ENCODE peak calls at places on chromosomes 12 and 14, in four cellular contexts. S is adipocyte, X is GM12878, M is neural progenitor cell. O is an unnamed sample.

GRCh38 chr12:38886931-38887330 is 18.5 kb downstream of the CPNE8 start:
- DNase-seq in S (no peak), X (no peak), M (no peak), O (no peak)

GRCh38 chr14:61780125-61780524 is 17.9 kb downstream of the SNAPC1 start:
- DNase-seq in S (no peak), X (no peak), M (no peak), O (peak; percentile 28)

GRCh38 chr14:71733210-71733883 is 198.9 kb upstream of the RGS6 start:
- DNase-seq in S (peak; percentile 66), X (no peak), M (no peak), O (no peak)

GRCh38 chr12:3834774-3835173 is 38.4 kb downstream of the PARP11 start:
- DNase-seq in S (no peak), X (no peak), M (no peak), O (no peak)

GRCh38 chr14:71139058-71139946 is 232.0 kb downstream of the PCNX1 start:
- DNase-seq in S (peak; percentile 79), X (peak; percentile 17), M (peak; percentile 79), O (peak; percentile 31)

GRCh38 chr12:87924149-87924548 is 105.1 kb downstream of the C12orf50 start:
- DNase-seq in S (peak; percentile 33), X (no peak), M (no peak), O (no peak)

GRCh38 chr12:70592664-70593063 is 44.6 kb downstream of the PTPRB start:
- DNase-seq in S (no peak), X (no peak), M (no peak), O (no peak)

GRCh38 chr14:88834883-88835431 is 10.5 kb downstream of the TTC8 start:
- DNase-seq in S (peak; percentile 65), X (no peak), M (no peak), O (no peak)

GRCh38 chr12:6205144-6205539 is 4.9 kb downstream of the CD9 start:
- DNase-seq in S (peak; percentile 39), X (no peak), M (peak; percentile 72), O (no peak)

GRCh38 chr12:114274131-114274530 is 131.8 kb downstream of the TBX5 start:
- DNase-seq in S (no peak), X (no peak), M (no peak), O (no peak)

GRCh38 chr14:85401396-85401795 is 128.5 kb upstream of the FLRT2 start:
- DNase-seq in S (peak; percentile 69), X (no peak), M (no peak), O (no peak)

GRCh38 chr12:121444842-121445202 is 44.9 kb downstream of the RNF34 start:
- DNase-seq in S (no peak), X (no peak), M (no peak), O (no peak)

GRCh38 chr12:82210882-82211281 is 147.3 kb downstream of the CCDC59 start:
- DNase-seq in S (no peak), X (no peak), M (no peak), O (no peak)

GRCh38 chr14:23057757-23058653 is 685 bp upstream of the CDH24 start:
- DNase-seq in S (peak; percentile 94), X (peak; percentile 40), M (peak; percentile 95), O (peak; percentile 69)

GRCh38 chr12:96502477-96502876 is 13.1 kb downstream of the CFAP54 start:
- DNase-seq in S (no peak), X (peak; percentile 78), M (no peak), O (peak; percentile 71)

GRCh38 chr12:96501139-96501741 is 11.9 kb downstream of the CFAP54 start:
- DNase-seq in S (peak; percentile 38), X (peak; percentile 69), M (no peak), O (peak; percentile 85)

GRCh38 chr12:96500686-96501085 is 11.3 kb downstream of the CFAP54 start:
- DNase-seq in S (peak; percentile 17), X (no peak), M (no peak), O (peak; percentile 64)

GRCh38 chr12:96502949-96503532 is 13.7 kb downstream of the CFAP54 start:
- DNase-seq in S (no peak), X (no peak), M (no peak), O (no peak)

DNA sequence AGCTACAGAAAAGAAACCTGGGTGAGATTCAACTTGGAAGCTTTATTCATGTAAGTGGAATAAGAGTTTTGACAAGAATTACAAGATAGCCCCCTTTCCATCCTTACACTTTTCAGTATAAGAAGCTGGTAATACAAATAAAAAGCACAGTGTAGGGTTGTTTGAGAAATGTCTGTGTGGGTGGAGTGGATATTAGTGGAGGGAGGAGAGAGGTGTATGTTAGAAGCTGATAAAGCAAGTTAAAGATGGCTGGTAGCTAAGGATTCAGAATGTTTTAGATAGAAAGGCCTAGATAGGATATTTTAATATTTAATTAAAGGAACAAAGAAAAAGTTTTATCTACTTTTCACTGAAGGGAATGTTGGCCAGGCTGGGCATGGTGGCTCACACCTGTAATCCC is 12.5 kb downstream of the CFAP54 start:
- DNase-seq in S (no peak), X (no peak), M (no peak), O (no peak)
- H3K9ac ChIP-seq in S (no peak overlapping the region), X (no peak overlapping the region), M (no peak overlapping the region), O (peak overlapping the region; percentile 55)

DNA sequence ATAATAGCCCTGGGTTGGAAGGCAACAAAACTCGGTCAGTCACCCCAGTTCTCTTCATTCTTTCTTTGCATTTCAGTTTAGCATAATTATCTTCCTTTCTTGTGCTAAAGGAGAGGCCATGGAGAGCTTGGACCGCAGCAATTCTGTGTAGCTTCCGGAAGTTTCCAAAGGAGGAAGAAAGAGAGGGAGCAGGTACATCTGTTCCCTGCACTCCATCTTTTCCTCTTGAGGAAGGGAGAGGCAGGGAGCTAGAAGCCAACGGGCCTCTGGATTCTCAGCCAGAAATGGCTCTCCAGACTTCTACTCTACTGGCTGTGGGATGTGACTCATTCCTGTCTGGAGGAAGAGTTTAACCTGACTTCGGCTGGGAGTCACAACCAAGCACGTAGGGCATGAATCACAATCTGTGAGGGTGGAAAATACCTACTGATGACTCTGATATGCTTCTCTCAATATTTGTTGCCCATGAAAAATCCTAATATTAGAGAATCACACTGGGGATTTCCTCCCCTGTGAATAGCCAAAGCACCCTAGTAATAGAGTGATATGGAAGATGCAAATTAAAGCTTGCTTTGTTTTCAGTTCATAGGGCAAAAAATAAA is 17.0 kb downstream of the ANO6 start:
- DNase-seq in S (peak; percentile 93), X (peak; percentile 51), M (no peak), O (no peak)
- H3K9ac ChIP-seq in S (peak overlapping the region; percentile 71), X (no peak overlapping the region), M (no peak overlapping the region), O (no peak overlapping the region)

GRCh38 chr12:123142948-123143752 is 7.7 kb downstream of the PITPNM2 start:
- DNase-seq in S (no peak), X (no peak), M (peak; percentile 18), O (no peak)
- H3K9ac ChIP-seq in S (peak overlapping the region; percentile 80), X (no peak overlapping the region), M (no peak overlapping the region), O (no peak overlapping the region)

GRCh38 chr12:108853426-108853825 is 4.0 kb downstream of the SSH1 start:
- DNase-seq in S (no peak), X (no peak), M (no peak), O (no peak)
- H3K9ac ChIP-seq in S (peak overlapping the region; percentile 67), X (peak overlapping the region; percentile 59), M (no peak overlapping the region), O (no peak overlapping the region)

DNA sequence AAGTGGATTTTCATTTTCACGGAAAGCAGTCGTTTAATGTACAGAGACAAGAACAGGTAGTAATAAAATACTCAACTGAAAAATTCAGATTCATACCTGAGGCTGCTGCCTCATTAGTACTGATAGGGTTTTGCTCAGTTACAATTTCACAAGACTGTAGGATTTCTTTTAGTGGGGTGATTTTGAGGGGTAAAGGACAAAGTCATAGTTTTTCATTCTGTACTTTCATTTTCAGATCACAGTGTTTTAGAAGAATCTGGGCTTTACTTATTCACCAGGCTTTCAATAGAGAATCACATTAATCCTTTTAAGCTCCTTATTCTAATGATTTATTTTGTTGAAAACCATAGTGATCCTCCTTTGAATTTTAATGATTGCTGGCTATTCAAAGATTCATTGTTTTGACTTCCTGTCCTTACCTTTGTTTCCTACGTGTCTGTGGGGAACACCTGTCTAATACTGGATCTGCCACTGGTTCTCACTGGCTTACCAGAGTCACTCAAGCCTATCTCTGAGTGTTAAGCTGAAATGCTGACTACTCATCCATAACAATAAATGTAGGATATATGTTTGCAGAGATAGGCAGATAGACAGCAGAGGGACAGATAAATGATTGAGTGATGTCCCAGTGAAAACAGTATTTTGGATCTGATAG is 243.8 kb upstream of the NPAS3 start:
- DNase-seq in S (no peak), X (no peak), M (no peak), O (peak; percentile 35)
- H3K9ac ChIP-seq in S (no peak overlapping the region), X (no peak overlapping the region), M (no peak overlapping the region), O (peak overlapping the region; percentile 35)

O was measured in MM.1S.